ENCODE peak calls at places on chromosomes 5 and 9, in five cellular contexts. K is activated naive CD4-positive, alpha-beta T cell; X is NCI-H1417; S is stimulated activated CD4-positive, alpha-beta T cell treated with anti-CD3 and anti-CD28 coated beads, Interleukin-15, amount 100 ng/mL, for 1 hour; I is stimulated activated CD8-positive, alpha-beta memory T cell treated with anti-CD3 and anti-CD28 coated beads, Interleukin-12 subunit alpha, Interleukin-12 subunit beta, amount 100 ng/mL, for 1 hour. M is an unnamed sample.

GRCh38 chr9:113309204-113309813 is 6.1 kb upstream of the RNF183 start:
- DNase-seq in K (no peak), X (no peak), S (no peak), I (peak), M (no peak)

GRCh38 chr5:154967419-154968024 is 26.6 kb downstream of the MRPL22 start:
- DNase-seq in K (no peak), X (no peak), S (no peak), I (no peak), M (no peak)

GRCh38 chr5:154157483-154158378 is 32.8 kb upstream of the GALNT10 start:
- DNase-seq in K (no peak), X (no peak), S (no peak), I (no peak), M (no peak)

GRCh38 chr5:150946351-150946905 is 41.6 kb upstream of the ZNF300 start:
- DNase-seq in K (no peak), X (no peak), S (no peak), I (no peak), M (no peak)

GRCh38 chr5:134902071-134902801 is 2.7 kb upstream of the PCBD2 start:
- DNase-seq in K (no peak), X (no peak), S (no peak), I (no peak), M (no peak)

GRCh38 chr5:50886657-50887056 is 220.2 kb downstream of the PARP8 start:
- DNase-seq in K (no peak), X (no peak), S (no peak), I (no peak), M (no peak)

GRCh38 chr5:88142801-88143692 is 125.6 kb downstream of the TMEM161B start:
- DNase-seq in K (no peak), X (no peak), S (no peak), I (no peak), M (no peak)

GRCh38 chr5:44807269-44807668 is 1.5 kb upstream of the MRPS30 start:
- DNase-seq in K (no peak), X (no peak), S (no peak), I (no peak), M (no peak)

GRCh38 chr9:89278997-89279739 is 31.8 kb upstream of the CKS2 start:
- DNase-seq in K (no peak), X (peak), S (no peak), I (no peak), M (no peak)

GRCh38 chr9:98323051-98323830 is 67.8 kb upstream of the TBC1D2 start:
- DNase-seq in K (no peak), X (no peak), S (no peak), I (no peak), M (no peak)

GRCh38 chr9:134548618-134549017 is 93.0 kb upstream of the COL5A1 start:
- DNase-seq in K (no peak), X (no peak), S (no peak), I (no peak), M (no peak)

GRCh38 chr5:120765189-120765588 is 301.1 kb downstream of the PRR16 start:
- DNase-seq in K (no peak), X (no peak), S (no peak), I (no peak), M (no peak)

GRCh38 chr9:114611516-114612271 is 603 bp downstream of the TMEM268 start:
- DNase-seq in K (peak), X (peak), S (no peak), I (peak), M (peak)

GRCh38 chr9:98361645-98362044 is 106.2 kb upstream of the TBC1D2 start:
- DNase-seq in K (no peak), X (no peak), S (no peak), I (no peak), M (no peak)

GRCh38 chr5:160133071-160133917 is 14.0 kb upstream of the PWWP2A start:
- DNase-seq in K (no peak), X (peak), S (no peak), I (no peak), M (no peak)

GRCh38 chr9:126883636-126884035 is 23.2 kb downstream of the ZBTB34 start:
- DNase-seq in K (no peak), X (no peak), S (no peak), I (no peak), M (no peak)

GRCh38 chr5:42854795-42855194 is 43.1 kb upstream of the SELENOP start:
- DNase-seq in K (no peak), X (no peak), S (no peak), I (no peak), M (no peak)

GRCh38 chr9:114047717-114048116 is 30.4 kb downstream of the AMBP start:
- DNase-seq in K (no peak), X (no peak), S (no peak), I (no peak), M (no peak)

GRCh38 chr9:90870646-90871326 is 69.2 kb downstream of the SYK start:
- DNase-seq in K (no peak), X (peak), S (no peak), I (peak), M (no peak)

GRCh38 chr5:41068169-41068568 is 3.0 kb downstream of the MROH2B start:
- DNase-seq in K (no peak), X (no peak), S (no peak), I (no peak), M (no peak)

GRCh38 chr9:104868303-104868686 is 59.7 kb downstream of the ABCA1 start:
- DNase-seq in K (no peak), X (no peak), S (no peak), I (no peak), M (no peak)

GRCh38 chr5:103842936-103843335 is 280.3 kb upstream of the NUDT12 start:
- DNase-seq in K (no peak), X (no peak), S (no peak), I (no peak), M (no peak)

GRCh38 chr5:149666212-149666852 is 63.8 kb upstream of the PPARGC1B start:
- DNase-seq in K (no peak), X (no peak), S (no peak), I (no peak), M (no peak)

M was measured in GOT3.